ENCODE peak calls at places on chromosomes 13 and 19, in ten cellular contexts. C is ascending aorta; N is fibroblast of pulmonary artery; V is kidney epithelial cell; A is lower leg skin; L is body of pancreas; D is neural crest cell; X is tibial nerve; E is CD8-positive, alpha-beta T cell; Q is GM12878. J is an unnamed sample.

GRCh38 chr13:98549728-98550317 is 27.1 kb downstream of the STK24 start:
- DNase-seq in E (no peak), X (no peak), Q (no peak), C (no peak), A (no peak), D (no peak), V (no peak), L (no peak), N (no peak), J (no peak)

GRCh38 chr13:59658027-59658735 is 505.5 kb downstream of the DIAPH3 start:
- DNase-seq in Q (no peak), V (no peak), N (no peak), C (no peak), D (no peak), A (no peak), E (no peak), X (no peak), L (no peak), J (no peak)

GRCh38 chr19:2488405-2488941 is 12.5 kb downstream of the GADD45B start:
- DNase-seq in E (no peak), N (no peak), C (no peak), D (no peak), X (no peak), L (no peak), V (no peak), A (no peak), Q (no peak), J (no peak)

GRCh38 chr13:73767747-73768315 is 366.4 kb downstream of the KLF12 start:
- DNase-seq in X (no peak), Q (no peak), E (peak), V (no peak), N (no peak), L (no peak), D (peak), C (no peak), A (no peak), J (no peak)

GRCh38 chr19:1591421-1592022 is 1.1 kb downstream of the MBD3 start:
- DNase-seq in V (no peak), E (no peak), A (no peak), N (peak), Q (no peak), C (no peak), D (no peak), X (no peak), L (no peak), J (no peak)

GRCh38 chr13:68715651-68716050 is 1392.0 kb upstream of the ATXN8OS start:
- DNase-seq in D (no peak), V (no peak), C (no peak), X (no peak), L (no peak), N (no peak), E (no peak), A (no peak), Q (no peak), J (no peak)

GRCh38 chr13:102401755-102402154 is at the start of gene FGF14:
- DNase-seq in X (no peak), C (no peak), Q (no peak), V (no peak), N (no peak), D (no peak), A (no peak), L (no peak), E (no peak), J (no peak)

GRCh38 chr19:13842294-13843103 is 34.4 kb upstream of the NANOS3 start:
- DNase-seq in X (peak), Q (no peak), D (no peak), A (peak), E (peak), N (peak), L (peak), V (no peak), C (peak), J (no peak)

GRCh38 chr13:105787518-105788085 is 747.9 kb downstream of the EFNB2 start:
- DNase-seq in L (no peak), Q (no peak), N (no peak), C (no peak), A (no peak), X (no peak), V (no peak), E (no peak), D (no peak), J (no peak)

GRCh38 chr13:70249332-70250064 is 141.2 kb upstream of the KLHL1 start:
- DNase-seq in E (no peak), C (no peak), X (no peak), Q (no peak), D (no peak), L (no peak), A (no peak), N (peak), V (peak), J (no peak)

GRCh38 chr19:3440082-3440481 is 40.2 kb downstream of the SMIM24 start:
- DNase-seq in N (peak), A (no peak), X (peak), D (no peak), L (peak), C (no peak), Q (no peak), E (peak), V (no peak), J (no peak)

GRCh38 chr19:46416077-46416709 is 2.8 kb upstream of the CCDC8 start:
- DNase-seq in D (peak), V (peak), E (no peak), X (peak), Q (no peak), C (no peak), N (peak), A (no peak), L (peak), J (peak)

GRCh38 chr13:97851269-97851668 is 102.2 kb upstream of the IPO5 start:
- DNase-seq in Q (no peak), C (no peak), E (no peak), V (no peak), D (no peak), A (no peak), N (no peak), L (no peak), X (no peak), J (no peak)

GRCh38 chr19:55369651-55370304 is 485 bp downstream of the IL11 start:
- DNase-seq in E (no peak), A (no peak), X (no peak), D (peak), Q (no peak), V (no peak), L (no peak), N (peak), C (no peak), J (no peak)

GRCh38 chr19:2723345-2723715 is 2.2 kb upstream of the DIRAS1 start:
- DNase-seq in L (no peak), N (no peak), V (no peak), X (no peak), D (no peak), Q (no peak), E (no peak), A (no peak), C (no peak), J (no peak)

GRCh38 chr19:37551123-37551993 is 43.2 kb downstream of the ZNF571 start:
- DNase-seq in V (peak), N (peak), D (no peak), C (no peak), L (no peak), Q (no peak), E (peak), A (no peak), X (no peak), J (no peak)

GRCh38 chr19:13834308-13834790 is 39.1 kb downstream of the ZSWIM4 start:
- DNase-seq in D (no peak), V (no peak), A (no peak), L (no peak), E (peak), Q (no peak), N (no peak), X (no peak), C (no peak), J (no peak)

GRCh38 chr13:111508164-111508870 is 187.9 kb downstream of the TEX29 start:
- DNase-seq in D (no peak), E (peak), C (no peak), X (no peak), L (no peak), A (no peak), Q (no peak), N (no peak), V (no peak), J (no peak)

GRCh38 chr13:111123649-111124048 is 8.5 kb downstream of the ARHGEF7 start:
- DNase-seq in Q (no peak), V (no peak), X (no peak), L (no peak), N (no peak), C (no peak), E (no peak), D (no peak), A (no peak), J (no peak)

GRCh38 chr19:2546128-2547032 is 70.5 kb downstream of the GADD45B start:
- DNase-seq in N (no peak), D (peak), L (peak), E (no peak), Q (no peak), C (peak), V (no peak), X (peak), A (peak), J (no peak)

GRCh38 chr13:52751196-52751595 is 11.6 kb upstream of the CNMD start:
- DNase-seq in X (no peak), C (no peak), D (no peak), A (no peak), E (no peak), Q (no peak), V (no peak), N (no peak), L (no peak), J (no peak)

GRCh38 chr13:110944121-110944967 is 29.5 kb upstream of the ANKRD10 start:
- DNase-seq in V (peak), N (peak), D (no peak), Q (no peak), L (peak), E (no peak), X (no peak), C (no peak), A (no peak), J (no peak)

GRCh38 chr19:35509861-35510625 is 3.4 kb downstream of the DMKN start:
- DNase-seq in V (peak), L (peak), C (no peak), N (peak), E (peak), Q (no peak), X (peak), D (peak), A (no peak), J (peak)

GRCh38 chr13:48902421-48902820 is 73.3 kb upstream of the FNDC3A start:
- DNase-seq in L (no peak), Q (no peak), C (no peak), A (no peak), N (peak), V (no peak), D (no peak), E (no peak), X (no peak), J (no peak)

GRCh38 chr19:11091343-11092153 is 2.3 kb downstream of the LDLR start:
- DNase-seq in Q (no peak), X (no peak), A (peak), C (peak), V (peak), L (peak), D (no peak), E (peak), N (peak), J (no peak)

GRCh38 chr19:47153266-47153665 is 22.6 kb downstream of the SAE1 start:
- DNase-seq in Q (no peak), D (no peak), C (no peak), V (no peak), A (no peak), N (no peak), X (no peak), E (no peak), L (no peak), J (no peak)

GRCh38 chr19:16024266-16025107 is 51.8 kb upstream of the TPM4 start:
- DNase-seq in C (no peak), A (no peak), L (no peak), X (no peak), D (no peak), V (no peak), E (no peak), N (no peak), Q (no peak), J (no peak)

GRCh38 chr13:111913790-111914189 is 153.2 kb upstream of the SOX1 start:
- DNase-seq in A (no peak), D (no peak), L (no peak), Q (no peak), X (no peak), C (no peak), N (no peak), E (no peak), V (no peak), J (no peak)

GRCh38 chr13:93477238-93477637 is 250.6 kb downstream of the GPC6 start:
- DNase-seq in E (no peak), C (no peak), V (no peak), L (no peak), Q (no peak), D (no peak), A (no peak), X (no peak), N (no peak), J (no peak)

GRCh38 chr13:21022056-21022693 is 39.2 kb downstream of the LATS2 start:
- DNase-seq in L (no peak), E (no peak), X (no peak), N (no peak), D (no peak), C (no peak), A (no peak), Q (no peak), V (no peak), J (no peak)

GRCh38 chr19:3699071-3699740 is 1.1 kb downstream of the PIP5K1C start:
- DNase-seq in A (peak), V (no peak), X (peak), Q (no peak), L (peak), D (no peak), N (peak), C (no peak), E (no peak), J (no peak)

DNA sequence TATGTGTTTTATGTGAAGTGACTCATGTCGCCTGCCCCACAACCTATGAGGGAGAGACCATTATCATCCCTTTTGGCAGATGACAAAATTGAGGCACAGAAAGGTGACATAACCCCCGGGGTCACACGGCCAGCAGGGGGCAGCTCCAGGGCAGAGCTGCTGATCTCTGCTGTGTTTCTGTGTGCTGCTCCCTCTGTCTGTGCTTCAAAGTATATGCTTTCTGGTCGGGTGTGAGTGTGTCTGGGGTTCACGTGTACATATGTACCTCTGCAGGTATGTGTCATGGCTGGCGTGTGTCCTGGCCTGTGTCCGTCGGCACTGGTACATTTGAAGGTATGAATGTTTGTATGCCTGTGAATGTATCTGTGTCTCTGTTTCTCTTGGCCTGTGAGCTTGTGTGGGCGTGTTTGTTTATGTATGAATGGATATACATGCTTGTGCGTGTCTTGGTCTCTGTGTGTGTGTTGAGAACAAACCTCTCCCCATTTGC is 7.1 kb downstream of the LIPE start:
- DNase-seq in D (no peak), V (no peak), X (no peak), N (peak), C (no peak), E (peak), A (no peak), L (peak), Q (no peak), J (no peak)
- TF ChIP-seq CTCF in D (peak), V (peak), X (peak), N (peak), C (peak), E (peak), A (no peak), L (peak), Q (peak), J (peak)

GRCh38 chr13:27535546-27535945 is 84.8 kb downstream of the LNX2 start:
- DNase-seq in A (no peak), E (no peak), V (no peak), Q (no peak), N (no peak), C (no peak), L (no peak), X (no peak), D (no peak), J (no peak)
- TF ChIP-seq CTCF in A (no peak), E (no peak), V (no peak), Q (no peak), N (no peak), C (no peak), L (peak), X (no peak), D (no peak), J (no peak)

GRCh38 chr19:43773725-43774102 is 7.1 kb downstream of the KCNN4 start:
- DNase-seq in Q (no peak), X (no peak), E (no peak), V (no peak), L (no peak), N (no peak), A (no peak), C (no peak), D (no peak), J (no peak)

GRCh38 chr19:43777163-43777700 is 3.5 kb downstream of the KCNN4 start:
- DNase-seq in C (no peak), X (no peak), Q (no peak), L (no peak), A (no peak), D (no peak), E (peak), N (no peak), V (no peak), J (no peak)

GRCh38 chr19:43776285-43776684 is 4.5 kb downstream of the KCNN4 start:
- DNase-seq in C (no peak), N (no peak), Q (no peak), A (no peak), X (no peak), V (no peak), D (no peak), E (no peak), L (no peak), J (no peak)

GRCh38 chr19:43775299-43775890 is 5.4 kb downstream of the KCNN4 start:
- DNase-seq in L (no peak), X (no peak), D (no peak), N (no peak), C (no peak), E (no peak), A (no peak), Q (no peak), V (no peak), J (no peak)

GRCh38 chr19:43774103-43774939 is 6.5 kb downstream of the KCNN4 start:
- DNase-seq in D (peak), N (peak), V (no peak), C (no peak), A (no peak), E (no peak), X (peak), L (peak), Q (no peak), J (peak)
- TF ChIP-seq CTCF in D (peak), N (peak), V (peak), C (peak), A (no peak), E (no peak), X (peak), L (peak), Q (no peak), J (peak)

DNA sequence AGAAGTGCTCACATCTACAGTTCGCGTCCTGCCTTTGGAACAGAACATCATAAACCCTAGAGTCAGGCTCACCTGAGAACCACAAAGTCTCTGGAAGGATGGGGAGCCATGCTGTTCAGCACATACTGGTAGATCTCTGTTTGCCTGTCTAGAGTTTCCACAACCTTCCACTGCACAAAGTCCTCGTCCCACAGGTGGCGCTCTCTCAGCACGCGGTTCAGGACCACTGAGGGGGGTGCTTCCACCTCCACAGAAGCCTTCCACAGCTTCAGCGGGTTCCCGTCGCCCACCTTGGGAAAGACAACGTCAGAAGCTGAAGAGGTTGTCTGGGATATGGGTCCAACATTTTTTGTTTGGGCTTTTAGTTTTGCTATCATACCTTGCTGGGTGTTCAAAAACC is 93.6 kb downstream of the KL start:
- DNase-seq in L (no peak), A (no peak), D (no peak), V (no peak), E (no peak), Q (no peak), N (no peak), C (no peak), X (no peak), J (no peak)
- TF ChIP-seq CTCF in L (no peak), A (no peak), D (peak), V (peak), E (no peak), Q (peak), N (peak), C (no peak), X (no peak), J (no peak)

GRCh38 chr13:79673993-79674377 is 193.0 kb downstream of the NDFIP2 start:
- DNase-seq in E (no peak), A (no peak), C (no peak), N (no peak), V (no peak), Q (no peak), X (no peak), L (no peak), D (no peak), J (no peak)
- TF ChIP-seq CTCF in E (no peak), A (no peak), C (no peak), N (no peak), V (no peak), Q (no peak), X (no peak), L (no peak), D (no peak), J (no peak)

GRCh38 chr13:87798536-87798935 is 127.4 kb downstream of the SLITRK5 start:
- DNase-seq in C (no peak), N (no peak), E (no peak), Q (no peak), V (no peak), A (no peak), D (no peak), L (no peak), X (no peak), J (no peak)

GRCh38 chr13:87788363-87788762 is 117.2 kb downstream of the SLITRK5 start:
- DNase-seq in E (no peak), Q (no peak), N (no peak), V (no peak), C (no peak), X (no peak), A (no peak), L (no peak), D (no peak), J (no peak)

DNA sequence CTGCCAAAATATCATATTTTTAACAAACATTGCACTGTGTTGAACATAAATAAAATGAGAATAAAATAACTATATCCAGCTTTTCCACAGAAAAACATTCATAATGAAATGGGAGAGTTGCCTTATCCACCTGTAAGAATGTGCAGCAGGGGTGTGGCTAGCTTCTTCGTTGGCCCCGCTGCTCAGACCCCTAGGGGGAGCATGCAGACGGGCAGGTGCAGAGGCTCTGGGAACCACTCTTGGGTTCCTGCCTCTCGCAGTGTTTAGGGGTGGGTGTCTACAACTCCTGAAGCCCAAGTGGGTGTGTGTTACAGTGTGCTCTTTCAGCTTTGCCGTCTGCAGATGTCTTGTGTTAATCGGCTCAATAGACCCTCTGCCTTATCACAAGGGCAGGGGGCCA is 121.7 kb downstream of the SLITRK5 start:
- DNase-seq in X (no peak), V (no peak), D (no peak), L (no peak), A (no peak), N (no peak), E (no peak), C (no peak), Q (no peak), J (no peak)
- TF ChIP-seq CTCF in X (no peak), V (no peak), D (no peak), L (no peak), A (no peak), N (no peak), E (no peak), C (no peak), Q (no peak), J (no peak)